ENCODE peak calls at places on chromosomes 4 and X, in six cellular contexts. U is IMR-90, K is dorsolateral prefrontal cortex, I is psoas muscle, V is A549, Q is cardiac muscle cell. J is an unnamed sample.

GRCh38 chr4:4334798-4335520 is 44.9 kb downstream of the ZBTB49 start:
- DNase-seq in U (peak; percentile 30), K (peak; percentile 73), I (peak; percentile 73), V (peak; percentile 45), Q (peak; percentile 73), J (no peak)

GRCh38 chr4:61992351-61992750 is 792.2 kb downstream of the ADGRL3 start:
- DNase-seq in U (no peak), K (no peak), I (no peak), V (no peak), Q (no peak), J (no peak)

GRCh38 chr4:80015407-80016189 is 57.4 kb downstream of the ANTXR2 start:
- DNase-seq in U (no peak), K (no peak), I (no peak), V (no peak), Q (no peak), J (no peak)

GRCh38 chrX:40646489-40647306 is 663 bp downstream of the CXorf38 start:
- DNase-seq in U (peak; percentile 43), K (no peak), I (peak; percentile 72), V (peak; percentile 10), Q (peak; percentile 13), J (peak; percentile 69)

GRCh38 chrX:70998402-70999027 is 67.6 kb upstream of the SLC7A3 start:
- DNase-seq in U (peak; percentile 47), K (no peak), I (no peak), V (peak; percentile 54), Q (peak; percentile 51), J (no peak)

GRCh38 chrX:1167466-1167865 is 45.0 kb downstream of the CRLF2 start:
- DNase-seq in U (no peak), K (no peak), I (no peak), V (peak; percentile 49), Q (no peak), J (no peak)

GRCh38 chr4:17447675-17448298 is 64.1 kb downstream of the QDPR start:
- DNase-seq in U (peak; percentile 81), K (no peak), I (no peak), V (peak; percentile 61), Q (peak; percentile 76), J (no peak)

GRCh38 chr4:183154701-183155391 is 55.8 kb downstream of the WWC2 start:
- DNase-seq in U (peak; percentile 24), K (no peak), I (no peak), V (no peak), Q (peak; percentile 40), J (no peak)

GRCh38 chrX:49043987-49044281 is 777 bp upstream of the TFE3 start:
- DNase-seq in U (no peak), K (no peak), I (no peak), V (no peak), Q (no peak), J (no peak)

GRCh38 chr4:25807101-25807728 is 55.6 kb downstream of the SEL1L3 start:
- DNase-seq in U (peak; percentile 44), K (no peak), I (no peak), V (no peak), Q (no peak), J (no peak)

GRCh38 chrX:136121788-136122187 is 25.5 kb upstream of the FHL1 start:
- DNase-seq in U (no peak), K (no peak), I (no peak), V (no peak), Q (no peak), J (no peak)

GRCh38 chr4:61425315-61425714 is 225.2 kb downstream of the ADGRL3 start:
- DNase-seq in U (no peak), K (no peak), I (no peak), V (no peak), Q (no peak), J (no peak)

GRCh38 chr4:6465985-6466384 is 6.4 kb downstream of the PPP2R2C start:
- DNase-seq in U (no peak), K (no peak), I (no peak), V (no peak), Q (no peak), J (peak; percentile 19)

GRCh38 chr4:7964890-7965662 is 25.4 kb upstream of the AFAP1 start:
- DNase-seq in U (peak; percentile 71), K (no peak), I (peak; percentile 76), V (peak; percentile 58), Q (no peak), J (no peak)

GRCh38 chr4:141410839-141411238 is 190.1 kb downstream of the ZNF330 start:
- DNase-seq in U (peak; percentile 59), K (no peak), I (no peak), V (no peak), Q (no peak), J (no peak)

GRCh38 chrX:109487640-109488039 is 5.8 kb upstream of the GUCY2F start:
- DNase-seq in U (no peak), K (no peak), I (no peak), V (no peak), Q (no peak), J (no peak)

DNA sequence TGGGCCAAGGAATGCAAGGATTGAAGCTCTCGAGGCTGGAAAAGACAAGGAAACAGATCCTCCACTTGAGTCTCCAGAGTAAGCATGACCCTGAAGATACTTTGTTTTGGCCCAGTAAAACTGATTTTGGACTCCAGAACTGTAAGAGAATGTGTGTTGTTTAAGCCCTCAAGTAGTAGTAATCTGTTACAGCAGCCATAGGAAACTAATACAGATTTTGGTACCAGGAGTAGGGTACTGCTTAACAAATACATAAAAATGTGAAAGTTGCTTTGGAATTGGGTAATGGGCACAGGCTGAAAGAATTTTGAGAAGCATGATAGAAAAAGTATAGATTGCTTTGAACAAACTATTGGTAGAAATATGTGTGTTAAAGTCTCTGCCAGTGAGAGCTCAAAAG is 17.4 kb upstream of the FRAS1 start:
- DNase-seq in U (no peak), K (no peak), I (no peak), V (no peak), Q (no peak), J (no peak)
- H3K4me3 ChIP-seq in U (no peak overlapping the region), K (no peak overlapping the region), I (no peak overlapping the region), V (no peak overlapping the region), Q (no peak overlapping the region), J (no peak overlapping the region)

DNA sequence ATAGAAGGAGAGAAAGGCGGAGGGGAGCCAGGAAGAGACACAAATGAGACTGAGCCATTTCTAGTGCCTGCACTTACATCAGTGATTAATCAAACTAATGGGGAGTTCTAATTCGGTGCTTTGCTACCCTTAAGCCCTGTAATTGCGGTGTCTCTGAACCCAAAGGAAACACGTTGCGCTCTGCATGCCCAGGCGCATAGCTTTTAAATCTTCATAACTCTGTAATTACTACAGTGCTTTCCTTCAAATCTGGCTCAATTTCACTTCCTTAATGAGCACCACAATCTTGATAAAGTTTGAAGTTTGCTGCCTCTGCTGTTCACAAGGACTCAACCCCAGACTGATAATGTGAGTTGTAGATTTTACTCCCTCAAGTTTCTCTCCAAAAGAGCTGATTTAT is 5.7 kb upstream of the NHS start:
- DNase-seq in U (no peak), K (no peak), I (no peak), V (no peak), Q (no peak), J (no peak)
- TF ChIP-seq CTCF in U (no peak), K (no peak), I (no peak), V (no peak), Q (no peak), J (no peak)

GRCh38 chr4:52870225-52870624 is 8.1 kb downstream of the RASL11B start:
- DNase-seq in U (no peak), K (no peak), I (no peak), V (no peak), Q (no peak), J (no peak)

GRCh38 chr4:52866734-52867133 is 4.6 kb downstream of the RASL11B start:
- DNase-seq in U (no peak), K (no peak), I (no peak), V (no peak), Q (no peak), J (no peak)

GRCh38 chr4:52869656-52870055 is 7.5 kb downstream of the RASL11B start:
- DNase-seq in U (no peak), K (no peak), I (no peak), V (no peak), Q (no peak), J (no peak)

GRCh38 chr4:52869196-52869595 is 7.1 kb downstream of the RASL11B start:
- DNase-seq in U (peak; percentile 36), K (peak; percentile 70), I (peak; percentile 84), V (no peak), Q (no peak), J (peak; percentile 30)

DNA sequence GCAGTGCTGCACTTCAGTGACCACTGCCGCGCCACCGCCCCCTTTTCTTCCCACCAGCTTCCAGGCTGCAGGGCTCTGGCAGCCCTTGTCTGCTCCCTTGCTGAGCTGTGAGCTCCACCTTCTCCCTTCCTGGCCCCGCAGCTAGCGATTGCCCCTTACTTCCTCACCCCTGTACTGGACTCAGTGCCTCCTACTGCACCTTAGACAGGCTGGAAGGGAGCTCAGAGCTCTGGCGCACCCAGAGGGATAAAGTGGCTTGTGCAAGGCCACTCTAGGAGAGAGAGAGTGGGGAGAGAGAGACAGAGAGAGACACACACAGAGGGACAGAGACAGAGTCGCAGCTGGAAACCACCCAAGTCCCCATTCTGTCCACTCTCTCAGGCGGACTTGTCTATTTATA is 6.0 kb downstream of the RASL11B start:
- DNase-seq in U (no peak), K (no peak), I (peak; percentile 60), V (no peak), Q (peak; percentile 63), J (no peak)
- H3K27ac ChIP-seq in U (no peak overlapping the region), K (peak overlapping the region; percentile 64), I (no peak overlapping the region), V (no peak overlapping the region), Q (peak overlapping the region; percentile 79), J (peak overlapping the region; percentile 67)

GRCh38 chrX:10042055-10042454 is 74.9 kb downstream of the CLDN34 start:
- DNase-seq in U (no peak), K (no peak), I (no peak), V (no peak), Q (no peak), J (no peak)
- H3K4me3 ChIP-seq in U (no peak overlapping the region), K (no peak overlapping the region), I (no peak overlapping the region), V (no peak overlapping the region), Q (no peak overlapping the region), J (no peak overlapping the region)

GRCh38 chr4:45944000-45944399 is 179.9 kb downstream of the GABRG1 start:
- DNase-seq in U (no peak), K (no peak), I (no peak), V (no peak), Q (peak; percentile 8), J (no peak)
- TF ChIP-seq CTCF in U (no peak), K (peak; percentile 19), I (no peak), V (no peak), Q (no peak), J (no peak)

GRCh38 chrX:47643926-47644325 is 6.4 kb downstream of the ELK1 start:
- DNase-seq in U (peak; percentile 47), K (no peak), I (no peak), V (peak; percentile 26), Q (peak; percentile 51), J (peak; percentile 38)
- H3K27ac ChIP-seq in U (no peak overlapping the region), K (peak overlapping the region; percentile 2), I (no peak overlapping the region), V (no peak overlapping the region), Q (peak overlapping the region; percentile 60), J (no peak overlapping the region)